ENCODE peak calls at places on chromosomes 5 and 9, in five cellular contexts. One of them, this sample, is unnamed.

GRCh38 chr9:77457916-77458592 is 190.1 kb downstream of the GNA14 start:
- DNase-seq in iris pigment epithelial cell: peak; percentile 69
- DNase-seq in NCI-H2171: peak; percentile 63
- DNase-seq in CD8-positive, alpha-beta T cell: peak; percentile 40
- DNase-seq in bronchial epithelial cell: peak; percentile 59
- DNase-seq in this sample: peak; percentile 74

GRCh38 chr9:36924071-36924470 is 110.0 kb downstream of the PAX5 start:
- DNase-seq in CD8-positive, alpha-beta T cell: no peak
- DNase-seq in iris pigment epithelial cell: peak; percentile 90
- DNase-seq in NCI-H2171: no peak
- DNase-seq in bronchial epithelial cell: peak; percentile 96
- DNase-seq in this sample: no peak

GRCh38 chr5:125575561-125576504 is 829.4 kb upstream of the ZNF608 start:
- DNase-seq in iris pigment epithelial cell: no peak
- DNase-seq in NCI-H2171: peak; percentile 39
- DNase-seq in CD8-positive, alpha-beta T cell: no peak
- DNase-seq in bronchial epithelial cell: no peak
- DNase-seq in this sample: peak; percentile 45

GRCh38 chr5:135887881-135888614 is 7.6 kb downstream of the IL9 start:
- DNase-seq in iris pigment epithelial cell: peak; percentile 78
- DNase-seq in CD8-positive, alpha-beta T cell: no peak
- DNase-seq in NCI-H2171: no peak
- DNase-seq in bronchial epithelial cell: no peak
- DNase-seq in this sample: no peak

GRCh38 chr5:96745844-96746531 is 61.8 kb downstream of the ERAP1 start:
- DNase-seq in NCI-H2171: no peak
- DNase-seq in iris pigment epithelial cell: peak; percentile 17
- DNase-seq in CD8-positive, alpha-beta T cell: no peak
- DNase-seq in bronchial epithelial cell: no peak
- DNase-seq in this sample: no peak

GRCh38 chr9:87601175-87601574 is 103.5 kb downstream of the DAPK1 start:
- DNase-seq in iris pigment epithelial cell: no peak
- DNase-seq in CD8-positive, alpha-beta T cell: no peak
- DNase-seq in bronchial epithelial cell: no peak
- DNase-seq in NCI-H2171: no peak
- DNase-seq in this sample: no peak

GRCh38 chr5:23158179-23158578 is 305.0 kb upstream of the CDH12 start:
- DNase-seq in CD8-positive, alpha-beta T cell: no peak
- DNase-seq in iris pigment epithelial cell: no peak
- DNase-seq in bronchial epithelial cell: no peak
- DNase-seq in NCI-H2171: no peak
- DNase-seq in this sample: no peak

GRCh38 chr9:110714314-110714713 is 45.7 kb downstream of the MUSK start:
- DNase-seq in NCI-H2171: no peak
- DNase-seq in bronchial epithelial cell: peak; percentile 26
- DNase-seq in CD8-positive, alpha-beta T cell: no peak
- DNase-seq in iris pigment epithelial cell: peak; percentile 60
- DNase-seq in this sample: no peak

GRCh38 chr9:96523429-96523828 is 73.5 kb downstream of the HABP4 start:
- DNase-seq in NCI-H2171: no peak
- DNase-seq in CD8-positive, alpha-beta T cell: no peak
- DNase-seq in iris pigment epithelial cell: peak; percentile 25
- DNase-seq in bronchial epithelial cell: no peak
- DNase-seq in this sample: no peak

GRCh38 chr9:91474656-91475055 is 51.0 kb upstream of the NFIL3 start:
- DNase-seq in bronchial epithelial cell: peak; percentile 57
- DNase-seq in iris pigment epithelial cell: peak; percentile 28
- DNase-seq in NCI-H2171: no peak
- DNase-seq in CD8-positive, alpha-beta T cell: no peak
- DNase-seq in this sample: no peak

GRCh38 chr5:54021413-54022155 is 288.8 kb downstream of the ARL15 start:
- DNase-seq in CD8-positive, alpha-beta T cell: no peak
- DNase-seq in NCI-H2171: no peak
- DNase-seq in bronchial epithelial cell: peak; percentile 38
- DNase-seq in iris pigment epithelial cell: peak; percentile 77
- DNase-seq in this sample: no peak

GRCh38 chr9:86682240-86682639 is 265.1 kb downstream of the GAS1 start:
- DNase-seq in bronchial epithelial cell: no peak
- DNase-seq in CD8-positive, alpha-beta T cell: no peak
- DNase-seq in NCI-H2171: no peak
- DNase-seq in iris pigment epithelial cell: no peak
- DNase-seq in this sample: no peak

GRCh38 chr9:135766707-135767106 is 64.7 kb downstream of the KCNT1 start:
- DNase-seq in CD8-positive, alpha-beta T cell: no peak
- DNase-seq in NCI-H2171: no peak
- DNase-seq in iris pigment epithelial cell: no peak
- DNase-seq in bronchial epithelial cell: no peak
- DNase-seq in this sample: no peak

GRCh38 chr9:126986506-126986951 is 71.9 kb downstream of the RALGPS1 start:
- DNase-seq in bronchial epithelial cell: peak; percentile 92
- DNase-seq in iris pigment epithelial cell: no peak
- DNase-seq in NCI-H2171: no peak
- DNase-seq in CD8-positive, alpha-beta T cell: peak; percentile 27
- DNase-seq in this sample: no peak

GRCh38 chr9:25003686-25004085 is 458.0 kb upstream of the IZUMO3 start:
- DNase-seq in bronchial epithelial cell: no peak
- DNase-seq in CD8-positive, alpha-beta T cell: no peak
- DNase-seq in NCI-H2171: no peak
- DNase-seq in iris pigment epithelial cell: no peak
- DNase-seq in this sample: no peak

GRCh38 chr9:126062158-126062929 is 264.3 kb upstream of the MVB12B start:
- DNase-seq in NCI-H2171: no peak
- DNase-seq in iris pigment epithelial cell: no peak
- DNase-seq in bronchial epithelial cell: no peak
- DNase-seq in CD8-positive, alpha-beta T cell: no peak
- DNase-seq in this sample: no peak

GRCh38 chr5:59275537-59276276 is 617.8 kb downstream of the PDE4D start:
- DNase-seq in CD8-positive, alpha-beta T cell: no peak
- DNase-seq in iris pigment epithelial cell: peak; percentile 79
- DNase-seq in bronchial epithelial cell: peak; percentile 80
- DNase-seq in NCI-H2171: no peak
- DNase-seq in this sample: peak; percentile 5

GRCh38 chr9:101465330-101465915 is 29.8 kb upstream of the ALDOB start:
- DNase-seq in iris pigment epithelial cell: peak; percentile 71
- DNase-seq in CD8-positive, alpha-beta T cell: no peak
- DNase-seq in bronchial epithelial cell: peak; percentile 90
- DNase-seq in NCI-H2171: no peak
- DNase-seq in this sample: peak; percentile 67